ENCODE peak calls at places on chromosomes 4 and X, in six cellular contexts. L is GM12865, R is cardiac septum, D is pons, O is nephron progenitor cell, T is head of caudate nucleus. S is an unnamed sample.

GRCh38 chrX:78024349-78025108 is 55.1 kb upstream of the PGAM4 start:
- DNase-seq in L (peak), R (no peak), D (no peak), O (no peak), T (no peak), S (no peak)

GRCh38 chrX:44203791-44204190 is 139.7 kb downstream of the EFHC2 start:
- DNase-seq in L (no peak), R (no peak), D (no peak), O (no peak), T (no peak), S (no peak)

GRCh38 chr4:66294626-66295025 is 624.3 kb upstream of the EPHA5 start:
- DNase-seq in L (no peak), R (no peak), D (no peak), O (no peak), T (no peak), S (no peak)

GRCh38 chr4:109472343-109472761 is 38.7 kb downstream of the SEC24B start:
- DNase-seq in L (no peak), R (no peak), D (no peak), O (no peak), T (no peak), S (no peak)

GRCh38 chrX:29728639-29729038 is 486.7 kb upstream of the MAGEB2 start:
- DNase-seq in L (no peak), R (no peak), D (no peak), O (no peak), T (no peak), S (no peak)

GRCh38 chr4:7417639-7418038 is 17.1 kb downstream of the PSAPL1 start:
- DNase-seq in L (no peak), R (peak), D (no peak), O (no peak), T (no peak), S (peak)

GRCh38 chrX:49037883-49038475 is 5.2 kb downstream of the TFE3 start:
- DNase-seq in L (no peak), R (no peak), D (no peak), O (no peak), T (no peak), S (no peak)

GRCh38 chr4:25694466-25694865 is 38.8 kb downstream of the SLC34A2 start:
- DNase-seq in L (no peak), R (no peak), D (no peak), O (no peak), T (no peak), S (no peak)

GRCh38 chr4:1862055-1862911 is 6.3 kb upstream of the LETM1 start:
- DNase-seq in L (no peak), R (no peak), D (no peak), O (peak), T (no peak), S (no peak)

GRCh38 chr4:120466429-120466828 is 399.8 kb upstream of the MAD2L1 start:
- DNase-seq in L (no peak), R (no peak), D (no peak), O (peak), T (no peak), S (no peak)

S was measured in activated CD4-positive, CD25-positive, alpha-beta regulatory T cell treated with anti-CD3 and anti-CD28 coated beads, Interleukin-2, amount 50 U/mL, for 72 hours.